ENCODE peak calls at places on chromosomes 6 and 20, in four cellular contexts. One of them, this sample, is unnamed.

GRCh38 chr6:162153991-162154390 is 573.6 kb downstream of the PRKN start:
- DNase-seq in transverse colon: no peak
- DNase-seq in NAMALWA: no peak
- DNase-seq in MV-4-11: no peak
- DNase-seq in this sample: no peak

GRCh38 chr6:49409951-49410542 is 53.0 kb downstream of the MMUT start:
- DNase-seq in MV-4-11: peak; percentile 30
- DNase-seq in NAMALWA: peak; percentile 75
- DNase-seq in transverse colon: peak; percentile 74
- DNase-seq in this sample: peak; percentile 85

GRCh38 chr6:31882344-31882743 is 3.5 kb upstream of the SLC44A4 start:
- DNase-seq in NAMALWA: no peak
- DNase-seq in MV-4-11: no peak
- DNase-seq in transverse colon: no peak
- DNase-seq in this sample: no peak

GRCh38 chr20:52869698-52870288 is 102.4 kb upstream of the TSHZ2 start:
- DNase-seq in NAMALWA: no peak
- DNase-seq in MV-4-11: no peak
- DNase-seq in transverse colon: no peak
- DNase-seq in this sample: no peak

GRCh38 chr6:84019171-84019570 is 14.4 kb upstream of the MRAP2 start:
- DNase-seq in MV-4-11: no peak
- DNase-seq in NAMALWA: no peak
- DNase-seq in transverse colon: no peak
- DNase-seq in this sample: no peak

GRCh38 chr6:47587503-47587902 is 109.9 kb downstream of the CD2AP start:
- DNase-seq in NAMALWA: no peak
- DNase-seq in MV-4-11: no peak
- DNase-seq in transverse colon: no peak
- DNase-seq in this sample: no peak

GRCh38 chr6:109311481-109311880 is 70.8 kb downstream of the CD164 start:
- DNase-seq in transverse colon: no peak
- DNase-seq in MV-4-11: no peak
- DNase-seq in NAMALWA: no peak
- DNase-seq in this sample: no peak

GRCh38 chr20:43955244-43956191 is 40.9 kb downstream of the TOX2 start:
- DNase-seq in MV-4-11: peak; percentile 88
- DNase-seq in NAMALWA: peak; percentile 54
- DNase-seq in transverse colon: no peak
- DNase-seq in this sample: no peak

GRCh38 chr20:62066983-62067433 is 1.3 kb upstream of the TAF4 start:
- DNase-seq in MV-4-11: no peak
- DNase-seq in NAMALWA: peak; percentile 28
- DNase-seq in transverse colon: peak; percentile 46
- DNase-seq in this sample: peak; percentile 64

GRCh38 chr6:19851273-19852089 is 14.3 kb downstream of the ID4 start:
- DNase-seq in NAMALWA: peak; percentile 68
- DNase-seq in transverse colon: peak; percentile 14
- DNase-seq in MV-4-11: peak; percentile 8
- DNase-seq in this sample: no peak